ENCODE peak calls at places on chromosomes 7 and 10, in five cellular contexts. L is WTC11, Z is GM12878, M is HCT116, W is K562. N is an unnamed sample.

GRCh38 chr7:2924866-2925840 is 81.0 kb upstream of the GNA12 start:
- DNase-seq in L (peak; percentile 6), Z (no peak), M (no peak), W (no peak), N (no peak)

GRCh38 chr10:129541748-129542487 is 74.9 kb downstream of the MGMT start:
- DNase-seq in L (no peak), Z (no peak), M (no peak), W (no peak), N (no peak)

GRCh38 chr10:116765549-116766162 is 23.3 kb upstream of the HSPA12A start:
- DNase-seq in L (peak; percentile 45), Z (no peak), M (peak; percentile 66), W (peak; percentile 56), N (no peak)

GRCh38 chr10:74049995-74050394 is 52.1 kb downstream of the VCL start:
- DNase-seq in L (no peak), Z (no peak), M (no peak), W (no peak), N (no peak)

GRCh38 chr10:117212176-117212575 is 14.9 kb downstream of the KCNK18 start:
- DNase-seq in L (no peak), Z (no peak), M (no peak), W (no peak), N (no peak)

GRCh38 chr10:19730848-19731247 is 85.4 kb upstream of the PLXDC2 start:
- DNase-seq in L (no peak), Z (no peak), M (no peak), W (no peak), N (no peak)

GRCh38 chr10:30357806-30358205 is 8.7 kb upstream of the MTPAP start:
- DNase-seq in L (no peak), Z (no peak), M (no peak), W (no peak), N (no peak)

GRCh38 chr7:36119005-36119711 is 33.9 kb upstream of the EEPD1 start:
- DNase-seq in L (no peak), Z (no peak), M (no peak), W (no peak), N (peak; percentile 73)

GRCh38 chr10:69515699-69516547 is 57.3 kb downstream of the NEUROG3 start:
- DNase-seq in L (peak; percentile 91), Z (peak; percentile 16), M (peak; percentile 47), W (peak; percentile 87), N (peak; percentile 47)

GRCh38 chr10:124078714-124079113 is 14.7 kb downstream of the CHST15 start:
- DNase-seq in L (no peak), Z (no peak), M (no peak), W (no peak), N (no peak)
- TF ChIP-seq ATF3 in L (no peak), Z (no peak), M (no peak), W (no peak), N (no peak)

GRCh38 chr7:121428857-121429489 is 32.9 kb upstream of the FAM3C start:
- DNase-seq in L (no peak), Z (no peak), M (no peak), W (no peak), N (no peak)
- TF ChIP-seq ATF3 in L (no peak), Z (no peak), M (no peak), W (no peak), N (no peak)

GRCh38 chr10:3802526-3803002 is 17.6 kb upstream of the KLF6 start:
- DNase-seq in L (no peak), Z (no peak), M (no peak), W (no peak), N (no peak)

GRCh38 chr10:3803884-3804741 is 19.1 kb upstream of the KLF6 start:
- DNase-seq in L (no peak), Z (no peak), M (no peak), W (peak; percentile 33), N (no peak)

GRCh38 chr10:3805227-3805790 is 20.3 kb upstream of the KLF6 start:
- DNase-seq in L (no peak), Z (peak; percentile 71), M (peak; percentile 56), W (peak; percentile 45), N (no peak)

GRCh38 chr10:3801558-3802192 is 16.7 kb upstream of the KLF6 start:
- DNase-seq in L (no peak), Z (no peak), M (no peak), W (no peak), N (no peak)

GRCh38 chr10:3803295-3803883 is 18.4 kb upstream of the KLF6 start:
- DNase-seq in L (no peak), Z (no peak), M (no peak), W (peak; percentile 60), N (no peak)
- TF ChIP-seq ATF3 in L (no peak), Z (no peak), M (no peak), W (no peak), N (no peak)

DNA sequence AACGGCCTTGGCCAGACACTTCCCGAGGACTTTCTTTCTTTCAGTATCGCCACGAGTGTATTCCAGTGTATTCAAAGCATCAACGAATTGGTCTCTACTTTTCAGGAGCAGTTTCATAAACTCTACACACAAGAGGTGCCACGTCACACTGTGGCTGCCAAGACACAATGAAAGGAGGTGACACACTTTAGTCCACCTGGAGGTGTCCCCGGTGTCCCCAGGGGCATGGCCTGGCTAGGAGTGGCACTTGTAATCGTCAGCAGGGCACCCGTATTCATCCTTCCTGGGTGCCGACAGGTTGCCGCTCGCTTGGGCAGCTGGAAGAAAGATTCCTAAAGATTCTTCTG is 5.0 kb downstream of the TNS3 start:
- DNase-seq in L (no peak), Z (no peak), M (no peak), W (no peak), N (no peak)
- TF ChIP-seq ATF3 in L (no peak), Z (no peak), M (no peak), W (no peak), N (no peak)

N was measured in HepG2.